ENCODE peak calls at places on chromosomes 3 and 15, in four cellular contexts. J is ovary, Q is kidney, V is lower lobe of right lung. L is an unnamed sample.

GRCh38 chr3:78871048-78871447 is 896.8 kb downstream of the ROBO1 start:
- DNase-seq in Q (no peak), J (no peak), V (no peak), L (no peak)

GRCh38 chr15:60758961-60759729 is 280.2 kb upstream of the ICE2 start:
- DNase-seq in Q (no peak), J (no peak), V (no peak), L (peak; percentile 65)

GRCh38 chr3:188124184-188124583 is 29.8 kb upstream of the LPP start:
- DNase-seq in J (no peak), Q (no peak), V (no peak), L (no peak)

GRCh38 chr3:170507063-170507462 is 78.8 kb downstream of the SLC7A14 start:
- DNase-seq in Q (no peak), V (no peak), J (no peak), L (no peak)

GRCh38 chr3:141410408-141410807 is 42.1 kb downstream of the ZBTB38 start:
- DNase-seq in Q (no peak), V (no peak), J (peak; percentile 51), L (no peak)

GRCh38 chr15:98791046-98791701 is 142.8 kb downstream of the IGF1R start:
- DNase-seq in V (no peak), J (no peak), Q (no peak), L (no peak)

GRCh38 chr15:51180534-51180933 is 85.8 kb upstream of the TNFAIP8L3 start:
- DNase-seq in Q (no peak), J (no peak), V (no peak), L (no peak)

GRCh38 chr3:105274536-105274935 is 92.2 kb upstream of the ALCAM start:
- DNase-seq in Q (no peak), V (no peak), J (no peak), L (no peak)

GRCh38 chr3:171099911-171100310 is 73.4 kb upstream of the SLC2A2 start:
- DNase-seq in V (no peak), Q (no peak), J (no peak), L (no peak)

GRCh38 chr3:52532838-52533622 is 627 bp downstream of the NT5DC2 start:
- DNase-seq in V (no peak), Q (peak; percentile 86), J (peak; percentile 35), L (no peak)

GRCh38 chr15:66496951-66497501 is 536 bp downstream of the SNAPC5 start:
- DNase-seq in J (no peak), Q (peak; percentile 57), V (no peak), L (no peak)

GRCh38 chr15:24054547-24055245 is 367.6 kb upstream of the NDN start:
- DNase-seq in Q (no peak), J (no peak), V (no peak), L (no peak)

GRCh38 chr3:100682854-100683760 is 26.2 kb upstream of the TFG start:
- DNase-seq in V (no peak), Q (peak; percentile 70), J (no peak), L (no peak)

DNA sequence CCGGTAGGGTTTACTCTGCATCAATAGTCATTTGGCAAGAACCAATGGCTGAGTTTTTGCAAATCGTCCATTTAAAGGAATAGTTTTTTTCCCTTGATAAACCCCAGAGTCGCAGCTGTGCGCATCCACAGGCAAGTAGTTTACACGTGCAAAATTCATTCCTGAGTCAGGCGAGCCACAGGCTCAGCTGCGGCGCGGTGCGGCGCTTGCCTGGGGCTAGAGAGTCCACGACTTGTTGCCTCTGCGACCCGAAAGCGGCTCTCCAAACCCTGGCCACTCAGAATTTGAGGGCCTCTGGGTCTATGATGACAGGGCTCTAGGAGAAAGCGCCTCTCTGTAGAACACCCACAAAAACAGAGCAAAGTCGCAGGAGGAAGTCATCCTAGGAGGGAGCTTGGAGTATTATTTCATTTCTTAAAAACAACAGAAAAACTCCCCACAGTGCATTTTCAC is 36.6 kb downstream of the ZIC4 start:
- DNase-seq in Q (no peak), J (no peak), V (no peak), L (no peak)
- H3K4me3 ChIP-seq in Q (no peak overlapping the region), J (no peak overlapping the region), V (no peak overlapping the region), L (no peak overlapping the region)

DNA sequence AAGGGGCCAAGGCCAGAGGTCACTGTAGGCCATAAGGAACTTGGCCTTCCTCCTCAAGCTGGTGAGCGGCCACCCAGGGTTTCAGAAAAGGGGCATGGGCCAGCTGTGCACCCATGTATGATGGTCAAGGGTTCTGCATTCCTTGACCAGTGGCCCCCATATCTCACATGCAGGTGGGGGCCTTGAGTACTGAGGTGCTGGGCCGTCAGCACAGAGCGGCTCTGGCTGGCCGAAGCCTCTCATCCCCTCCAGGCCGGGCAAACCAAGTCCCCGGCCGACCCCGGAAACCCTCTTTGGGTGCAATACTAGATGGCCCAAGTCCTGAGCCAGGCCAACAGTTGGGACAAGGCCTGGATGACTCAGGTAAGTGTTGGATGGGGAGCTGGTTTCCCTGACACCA is 9.5 kb downstream of the ALG3 start:
- DNase-seq in V (peak; percentile 15), J (no peak), Q (peak; percentile 45), L (no peak)
- TF ChIP-seq CTCF in V (no peak), J (no peak), Q (no peak), L (no peak)

GRCh38 chr3:49807427-49808114 is 4.5 kb downstream of the INKA1 start:
- DNase-seq in J (no peak), V (no peak), Q (no peak), L (no peak)

GRCh38 chr3:49813497-49814174 is at the start of gene UBA7:
- DNase-seq in J (peak; percentile 65), V (peak; percentile 71), Q (peak; percentile 78), L (no peak)

GRCh38 chr3:49812916-49813496 is 747 bp downstream of the UBA7 start:
- DNase-seq in Q (no peak), V (peak; percentile 71), J (no peak), L (no peak)
- H3K4me3 ChIP-seq in Q (peak overlapping the region; percentile 66), V (peak overlapping the region; percentile 67), J (peak overlapping the region; percentile 42), L (peak overlapping the region; percentile 49)

GRCh38 chr15:75451674-75452363 is at the start of gene SIN3A:
- DNase-seq in Q (peak; percentile 100), V (peak; percentile 99), J (peak; percentile 99), L (peak; percentile 100)

GRCh38 chr15:75453703-75454470 is 2.4 kb upstream of the SIN3A start:
- DNase-seq in V (peak; percentile 98), J (peak; percentile 97), Q (peak; percentile 100), L (peak; percentile 100)

GRCh38 chr15:75452364-75452967 is 976 bp upstream of the SIN3A start:
- DNase-seq in V (peak; percentile 88), Q (peak; percentile 94), J (peak; percentile 86), L (no peak)

GRCh38 chr15:75454471-75455418 is 3.3 kb upstream of the SIN3A start:
- DNase-seq in V (peak; percentile 83), J (peak; percentile 33), Q (peak; percentile 94), L (no peak)

GRCh38 chr15:75452968-75453702 is 1.6 kb upstream of the SIN3A start:
- DNase-seq in Q (peak; percentile 83), J (peak; percentile 56), V (peak; percentile 65), L (no peak)
- TF ChIP-seq CTCF in Q (no peak), J (no peak), V (no peak), L (peak; percentile 12)

GRCh38 chr3:146540236-146540635 is 4.2 kb downstream of the PLSCR1 start:
- DNase-seq in V (no peak), J (no peak), Q (no peak), L (no peak)

GRCh38 chr3:146539315-146539714 is 5.1 kb downstream of the PLSCR1 start:
- DNase-seq in V (no peak), Q (no peak), J (no peak), L (no peak)

GRCh38 chr3:146537603-146538002 is 6.8 kb downstream of the PLSCR1 start:
- DNase-seq in J (no peak), Q (no peak), V (no peak), L (no peak)

GRCh38 chr3:146532406-146532805 is 12.0 kb downstream of the PLSCR1 start:
- DNase-seq in V (no peak), Q (no peak), J (no peak), L (no peak)

GRCh38 chr3:146536681-146537080 is 7.7 kb downstream of the PLSCR1 start:
- DNase-seq in J (no peak), V (no peak), Q (no peak), L (no peak)
- H3K4me3 ChIP-seq in J (no peak overlapping the region), V (no peak overlapping the region), Q (no peak overlapping the region), L (no peak overlapping the region)

GRCh38 chr15:69980311-69981059 is 117.2 kb downstream of the TLE3 start:
- DNase-seq in J (no peak), Q (no peak), V (no peak), L (no peak)
- TF ChIP-seq CTCF in J (no peak), Q (no peak), V (no peak), L (no peak)

DNA sequence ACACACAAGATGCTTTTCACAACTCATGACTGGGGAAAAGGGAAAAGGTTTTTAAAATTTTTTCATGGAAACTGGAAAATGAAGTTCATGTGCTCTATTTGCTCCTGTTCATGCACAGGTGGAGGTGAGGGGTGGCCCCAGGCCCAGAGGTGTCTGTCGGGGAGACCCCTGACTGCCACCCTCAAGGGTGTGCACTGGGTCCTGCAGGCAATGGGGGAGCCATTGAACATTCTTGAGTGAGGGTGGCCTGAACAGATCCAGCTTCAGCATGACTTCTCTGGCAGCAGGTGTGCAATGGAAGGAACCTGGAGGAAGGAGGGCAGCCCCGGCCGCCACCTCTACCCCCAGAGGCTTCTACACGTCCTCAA is 145.3 kb upstream of the IQSEC1 start:
- DNase-seq in V (no peak), J (no peak), Q (peak; percentile 35), L (no peak)
- H3K4me3 ChIP-seq in V (no peak overlapping the region), J (no peak overlapping the region), Q (no peak overlapping the region), L (no peak overlapping the region)